ENCODE peak calls at places on chromosome 7, in four cellular contexts. One of them, this sample, is unnamed.

GRCh38 chr7:137930616-137931015 is 71.3 kb downstream of the CREB3L2 start:
- DNase-seq in A549: no peak
- DNase-seq in PC-9: no peak
- DNase-seq in astrocyte: peak
- DNase-seq in this sample: no peak

GRCh38 chr7:135645296-135645904 is 16.9 kb upstream of the STMP1 start:
- DNase-seq in A549: peak
- DNase-seq in PC-9: no peak
- DNase-seq in astrocyte: no peak
- DNase-seq in this sample: no peak

GRCh38 chr7:156589808-156590207 is 50.8 kb upstream of the RNF32 start:
- DNase-seq in A549: no peak
- DNase-seq in PC-9: no peak
- DNase-seq in astrocyte: no peak
- DNase-seq in this sample: no peak

GRCh38 chr7:116687801-116688201 is 15.8 kb downstream of the MET start:
- DNase-seq in A549: peak
- DNase-seq in PC-9: peak
- DNase-seq in astrocyte: peak
- DNase-seq in this sample: peak

GRCh38 chr7:29629507-29629906 is 65.9 kb downstream of the PRR15 start:
- DNase-seq in A549: no peak
- DNase-seq in PC-9: no peak
- DNase-seq in astrocyte: no peak
- DNase-seq in this sample: no peak

GRCh38 chr7:16450366-16450765 is 15.2 kb downstream of the SOSTDC1 start:
- DNase-seq in A549: no peak
- DNase-seq in PC-9: no peak
- DNase-seq in astrocyte: no peak
- DNase-seq in this sample: no peak

GRCh38 chr7:14754631-14755030 is 147.9 kb downstream of the DGKB start:
- DNase-seq in A549: no peak
- DNase-seq in PC-9: no peak
- DNase-seq in astrocyte: peak
- DNase-seq in this sample: peak

GRCh38 chr7:20331231-20331880 is 656 bp downstream of the ITGB8 start:
- DNase-seq in A549: no peak
- DNase-seq in PC-9: peak
- DNase-seq in astrocyte: no peak
- DNase-seq in this sample: no peak

GRCh38 chr7:157703534-157704195 is 366.9 kb downstream of the DNAJB6 start:
- DNase-seq in A549: no peak
- DNase-seq in PC-9: no peak
- DNase-seq in astrocyte: no peak
- DNase-seq in this sample: no peak

GRCh38 chr7:137489880-137490279 is 146.3 kb upstream of the PTN start:
- DNase-seq in A549: no peak
- DNase-seq in PC-9: no peak
- DNase-seq in astrocyte: no peak
- DNase-seq in this sample: no peak

GRCh38 chr7:149796287-149796860 is 23.0 kb upstream of the ZNF467 start:
- DNase-seq in A549: no peak
- DNase-seq in PC-9: no peak
- DNase-seq in astrocyte: no peak
- DNase-seq in this sample: no peak

GRCh38 chr7:138358850-138359341 is 101.2 kb upstream of the TRIM24 start:
- DNase-seq in A549: no peak
- DNase-seq in PC-9: no peak
- DNase-seq in astrocyte: no peak
- DNase-seq in this sample: no peak

GRCh38 chr7:7820939-7821338 is 102.5 kb upstream of the RPA3 start:
- DNase-seq in A549: no peak
- DNase-seq in PC-9: no peak
- DNase-seq in astrocyte: no peak
- DNase-seq in this sample: no peak

GRCh38 chr7:7820409-7820808 is 102.0 kb upstream of the RPA3 start:
- DNase-seq in A549: no peak
- DNase-seq in PC-9: no peak
- DNase-seq in astrocyte: no peak
- DNase-seq in this sample: no peak

GRCh38 chr7:7817748-7818147 is 99.3 kb upstream of the RPA3 start:
- DNase-seq in A549: no peak
- DNase-seq in PC-9: no peak
- DNase-seq in astrocyte: no peak
- DNase-seq in this sample: no peak

GRCh38 chr7:7821517-7821916 is 103.1 kb upstream of the RPA3 start:
- DNase-seq in A549: no peak
- DNase-seq in PC-9: no peak
- DNase-seq in astrocyte: no peak
- DNase-seq in this sample: no peak

GRCh38 chr7:7819442-7820247 is 101.2 kb upstream of the RPA3 start:
- DNase-seq in A549: no peak
- DNase-seq in PC-9: no peak
- DNase-seq in astrocyte: no peak
- DNase-seq in this sample: no peak
- H3K4me3 ChIP-seq in A549: no peak
- H3K4me3 ChIP-seq in PC-9: no peak
- H3K4me3 ChIP-seq in astrocyte: no peak
- H3K4me3 ChIP-seq in this sample: no peak

GRCh38 chr7:128031901-128032604 is 816 bp upstream of the LRRC4 start:
- DNase-seq in A549: no peak
- DNase-seq in PC-9: peak
- DNase-seq in astrocyte: peak
- DNase-seq in this sample: peak
- TF ChIP-seq CTCF in A549: no peak
- TF ChIP-seq CTCF in PC-9: no peak
- TF ChIP-seq CTCF in astrocyte: no peak
- TF ChIP-seq CTCF in this sample: no peak

GRCh38 chr7:119483364-119483763 is 789.6 kb upstream of the KCND2 start:
- DNase-seq in A549: no peak
- DNase-seq in PC-9: no peak
- DNase-seq in astrocyte: no peak
- DNase-seq in this sample: no peak
- H3K4me3 ChIP-seq in A549: no peak
- H3K4me3 ChIP-seq in PC-9: no peak
- H3K4me3 ChIP-seq in astrocyte: no peak
- H3K4me3 ChIP-seq in this sample: no peak

GRCh38 chr7:113635492-113635891 is 283.3 kb downstream of the PPP1R3A start:
- DNase-seq in A549: no peak
- DNase-seq in PC-9: no peak
- DNase-seq in astrocyte: no peak
- DNase-seq in this sample: no peak
- TF ChIP-seq CTCF in A549: no peak
- TF ChIP-seq CTCF in PC-9: no peak
- TF ChIP-seq CTCF in astrocyte: no peak
- TF ChIP-seq CTCF in this sample: no peak

DNA sequence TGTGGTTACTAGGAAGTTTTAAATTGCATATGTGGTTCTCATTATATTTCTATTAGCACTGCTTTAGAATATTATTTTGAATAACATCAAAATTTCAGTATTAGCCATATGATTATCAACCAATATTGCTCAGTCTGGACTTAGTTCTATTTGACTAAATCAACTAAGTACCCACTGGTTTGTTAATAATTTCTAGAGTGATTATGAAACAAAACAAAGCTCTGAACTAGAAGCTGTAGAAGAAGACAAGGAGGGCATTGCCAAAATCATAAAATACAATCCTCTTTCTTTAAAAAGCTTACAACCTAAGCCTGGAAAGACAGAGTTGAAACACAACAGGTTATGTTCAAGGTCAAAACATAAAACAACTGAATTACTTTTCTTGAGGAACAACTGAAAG is 204.7 kb downstream of the KMT2C start:
- DNase-seq in A549: no peak
- DNase-seq in PC-9: no peak
- DNase-seq in astrocyte: no peak
- DNase-seq in this sample: no peak
- H3K4me3 ChIP-seq in A549: no peak
- H3K4me3 ChIP-seq in PC-9: no peak
- H3K4me3 ChIP-seq in astrocyte: no peak
- H3K4me3 ChIP-seq in this sample: no peak

GRCh38 chr7:128379900-128380806 is 18.7 kb upstream of the PRRT4 start:
- DNase-seq in A549: no peak
- DNase-seq in PC-9: no peak
- DNase-seq in astrocyte: no peak
- DNase-seq in this sample: no peak

GRCh38 chr7:128378637-128379036 is 17.1 kb upstream of the PRRT4 start:
- DNase-seq in A549: no peak
- DNase-seq in PC-9: no peak
- DNase-seq in astrocyte: no peak
- DNase-seq in this sample: no peak

GRCh38 chr7:128383781-128384180 is 22.3 kb upstream of the PRRT4 start:
- DNase-seq in A549: no peak
- DNase-seq in PC-9: no peak
- DNase-seq in astrocyte: no peak
- DNase-seq in this sample: no peak

GRCh38 chr7:128380807-128381130 is 19.3 kb upstream of the PRRT4 start:
- DNase-seq in A549: no peak
- DNase-seq in PC-9: no peak
- DNase-seq in astrocyte: no peak
- DNase-seq in this sample: no peak

GRCh38 chr7:128381161-128381821 is 19.8 kb upstream of the PRRT4 start:
- DNase-seq in A549: no peak
- DNase-seq in PC-9: peak
- DNase-seq in astrocyte: no peak
- DNase-seq in this sample: no peak
- TF ChIP-seq CTCF in A549: peak
- TF ChIP-seq CTCF in PC-9: peak
- TF ChIP-seq CTCF in astrocyte: peak
- TF ChIP-seq CTCF in this sample: peak

GRCh38 chr7:130270947-130271790 is 4.5 kb downstream of the CPA2 start:
- DNase-seq in A549: no peak
- DNase-seq in PC-9: no peak
- DNase-seq in astrocyte: no peak
- DNase-seq in this sample: no peak
- H3K4me3 ChIP-seq in A549: no peak
- H3K4me3 ChIP-seq in PC-9: no peak
- H3K4me3 ChIP-seq in astrocyte: no peak
- H3K4me3 ChIP-seq in this sample: no peak

This sample was measured in HFF-Myc.